ENCODE peak calls at places on chromosomes 7 and 10, in nine cellular contexts. K is SW480; A is NCI-H446 treated with DMSO at 0.1 percent for 48 hours; S is foreskin keratinocyte; W is RPMI7951; T is nephron progenitor cell; O is effector memory CD4-positive, alpha-beta T cell; Y is mucosa of descending colon; X is GM03348. F is an unnamed sample.
A peak's percentile ranks its signal among the peaks of the same experiment; 100 is the strongest.

GRCh38 chr10:2839081-2839725 is 228.1 kb upstream of the PFKP start:
- DNase-seq in K (peak; percentile 1), A (no peak), S (no peak), W (peak; percentile 44), T (peak; percentile 54), O (no peak), Y (peak; percentile 73), X (no peak), F (no peak)

GRCh38 chr10:122990278-122990677 is 10.1 kb downstream of the PSTK start:
- DNase-seq in K (no peak), A (no peak), S (peak; percentile 3), W (peak; percentile 5), T (no peak), O (no peak), Y (no peak), X (peak; percentile 6), F (peak; percentile 13)

GRCh38 chr7:132932321-132933075 is 149.4 kb downstream of the CHCHD3 start:
- DNase-seq in K (no peak), A (no peak), S (no peak), W (no peak), T (no peak), O (no peak), Y (no peak), X (no peak), F (no peak)

GRCh38 chr7:33814400-33814799 is 90.9 kb upstream of the BMPER start:
- DNase-seq in K (no peak), A (no peak), S (no peak), W (peak; percentile 49), T (no peak), O (no peak), Y (no peak), X (no peak), F (no peak)

GRCh38 chr7:118771672-118772071 is 547.2 kb downstream of the ANKRD7 start:
- DNase-seq in K (no peak), A (no peak), S (no peak), W (no peak), T (no peak), O (no peak), Y (no peak), X (no peak), F (no peak)

GRCh38 chr7:121330053-121330833 is 1.4 kb downstream of the WNT16 start:
- DNase-seq in K (peak; percentile 47), A (no peak), S (no peak), W (peak; percentile 27), T (peak; percentile 52), O (no peak), Y (no peak), X (peak; percentile 60), F (no peak)

GRCh38 chr7:133746847-133747246 is 380.3 kb upstream of the LRGUK start:
- DNase-seq in K (no peak), A (no peak), S (peak; percentile 61), W (no peak), T (no peak), O (no peak), Y (no peak), X (no peak), F (no peak)

GRCh38 chr10:18658301-18658991 is 785 bp upstream of the ARL5B start:
- DNase-seq in K (no peak), A (no peak), S (peak; percentile 24), W (peak; percentile 59), T (no peak), O (no peak), Y (peak; percentile 49), X (peak; percentile 18), F (peak; percentile 16)

GRCh38 chr7:139417478-139417877 is 57.8 kb downstream of the LUC7L2 start:
- DNase-seq in K (no peak), A (no peak), S (no peak), W (no peak), T (no peak), O (no peak), Y (no peak), X (no peak), F (no peak)

GRCh38 chr7:68146970-68147369 is 1150.3 kb downstream of the TYW1 start:
- DNase-seq in K (no peak), A (no peak), S (no peak), W (no peak), T (no peak), O (no peak), Y (no peak), X (no peak), F (no peak)

GRCh38 chr7:32500922-32501341 is 5.6 kb downstream of the AVL9 start:
- DNase-seq in K (peak; percentile 21), A (peak; percentile 41), S (no peak), W (peak; percentile 70), T (no peak), O (no peak), Y (no peak), X (peak; percentile 31), F (peak; percentile 65)

GRCh38 chr10:132115736-132116135 is 50.0 kb downstream of the JAKMIP3 start:
- DNase-seq in K (no peak), A (no peak), S (no peak), W (peak; percentile 25), T (peak; percentile 8), O (no peak), Y (no peak), X (no peak), F (no peak)

GRCh38 chr10:125783408-125783807 is 7.8 kb upstream of the MMP21 start:
- DNase-seq in K (no peak), A (no peak), S (no peak), W (no peak), T (no peak), O (no peak), Y (no peak), X (no peak), F (no peak)

GRCh38 chr10:33635967-33636366 is 301.5 kb upstream of the NRP1 start:
- DNase-seq in K (no peak), A (no peak), S (no peak), W (no peak), T (no peak), O (no peak), Y (no peak), X (no peak), F (no peak)

GRCh38 chr7:80359476-80359875 is 152.4 kb downstream of the GNAT3 start:
- DNase-seq in K (no peak), A (no peak), S (no peak), W (peak; percentile 7), T (no peak), O (no peak), Y (no peak), X (no peak), F (no peak)

GRCh38 chr10:88095291-88095721 is 231.9 kb downstream of the PTEN start:
- DNase-seq in K (no peak), A (no peak), S (peak; percentile 91), W (no peak), T (no peak), O (no peak), Y (no peak), X (peak; percentile 56), F (peak; percentile 78)

GRCh38 chr7:1344421-1344820 is 111.7 kb downstream of the UNCX start:
- DNase-seq in K (no peak), A (no peak), S (no peak), W (no peak), T (no peak), O (no peak), Y (no peak), X (no peak), F (no peak)

GRCh38 chr7:117656806-117657205 is 177.0 kb downstream of the CFTR start:
- DNase-seq in K (no peak), A (no peak), S (no peak), W (no peak), T (no peak), O (no peak), Y (no peak), X (no peak), F (no peak)

GRCh38 chr10:1374501-1374900 is 318.3 kb downstream of the WDR37 start:
- DNase-seq in K (no peak), A (no peak), S (no peak), W (no peak), T (peak; percentile 46), O (no peak), Y (no peak), X (no peak), F (no peak)

GRCh38 chr7:158573310-158573709 is 14.3 kb downstream of the PTPRN2 start:
- DNase-seq in K (no peak), A (no peak), S (no peak), W (no peak), T (no peak), O (no peak), Y (no peak), X (no peak), F (no peak)

GRCh38 chr10:31908157-31908556 is 20.5 kb downstream of the ARHGAP12 start:
- DNase-seq in K (no peak), A (no peak), S (no peak), W (peak; percentile 50), T (no peak), O (no peak), Y (no peak), X (no peak), F (no peak)

GRCh38 chr10:15144788-15145187 is 23.7 kb downstream of the NMT2 start:
- DNase-seq in K (no peak), A (no peak), S (no peak), W (no peak), T (no peak), O (no peak), Y (no peak), X (no peak), F (peak; percentile 32)

GRCh38 chr7:140159487-140159886 is 17.3 kb downstream of the KDM7A start:
- DNase-seq in K (no peak), A (no peak), S (peak; percentile 44), W (peak; percentile 74), T (no peak), O (no peak), Y (no peak), X (peak; percentile 14), F (peak; percentile 54)

GRCh38 chr7:123789200-123789784 is 40.5 kb upstream of the WASL start:
- DNase-seq in K (no peak), A (no peak), S (no peak), W (no peak), T (no peak), O (no peak), Y (no peak), X (no peak), F (no peak)

GRCh38 chr10:17001297-17001744 is 128.3 kb downstream of the CUBN start:
- DNase-seq in K (no peak), A (no peak), S (no peak), W (peak; percentile 38), T (no peak), O (no peak), Y (no peak), X (no peak), F (peak; percentile 36)

GRCh38 chr10:119652361-119652760 is 1.2 kb downstream of the BAG3 start:
- DNase-seq in K (peak; percentile 74), A (peak; percentile 16), S (peak; percentile 56), W (peak; percentile 57), T (no peak), O (no peak), Y (peak; percentile 49), X (peak; percentile 64), F (peak; percentile 78)

GRCh38 chr10:60171436-60172013 is 218.2 kb downstream of the ANK3 start:
- DNase-seq in K (no peak), A (no peak), S (no peak), W (no peak), T (no peak), O (no peak), Y (no peak), X (no peak), F (no peak)

GRCh38 chr7:100826546-100827329 is 585 bp downstream of the EPHB4 start:
- DNase-seq in K (peak; percentile 44), A (no peak), S (peak; percentile 25), W (no peak), T (peak; percentile 38), O (no peak), Y (peak; percentile 55), X (peak; percentile 42), F (no peak)

GRCh38 chr7:29160080-29160479 is 13.7 kb upstream of the CPVL start:
- DNase-seq in K (no peak), A (no peak), S (no peak), W (no peak), T (no peak), O (no peak), Y (no peak), X (no peak), F (no peak)

GRCh38 chr10:14574885-14575284 is 199.8 kb downstream of the FAM107B start:
- DNase-seq in K (no peak), A (no peak), S (no peak), W (no peak), T (no peak), O (no peak), Y (no peak), X (no peak), F (no peak)

GRCh38 chr7:75740846-75741497 is 2.2 kb upstream of the HIP1 start:
- DNase-seq in K (no peak), A (no peak), S (no peak), W (no peak), T (peak; percentile 52), O (no peak), Y (peak; percentile 75), X (no peak), F (no peak)